ENCODE peak calls at places on chromosomes 11 and 22, in seven cellular contexts. C is upper lobe of right lung, B is lung, K is cardiac muscle cell, I is psoas muscle, F is IMR-90, S is breast epithelium. V is an unnamed sample.

GRCh38 chr22:50326959-50327710 is at the start of gene DENND6B:
- DNase-seq in C (peak; percentile 92), B (peak; percentile 77), K (peak; percentile 89), I (peak; percentile 91), F (peak; percentile 69), S (peak; percentile 69), V (peak; percentile 49)

GRCh38 chr22:44171486-44172076 is 9.1 kb upstream of the PARVG start:
- DNase-seq in C (peak; percentile 56), B (no peak), K (no peak), I (peak; percentile 26), F (no peak), S (no peak), V (no peak)

GRCh38 chr22:24868979-24869378 is 63.0 kb downstream of the SGSM1 start:
- DNase-seq in C (no peak), B (no peak), K (no peak), I (no peak), F (no peak), S (no peak), V (no peak)

GRCh38 chr11:119892311-119892808 is 163.4 kb upstream of the NECTIN1 start:
- DNase-seq in C (no peak), B (no peak), K (no peak), I (no peak), F (no peak), S (no peak), V (no peak)

GRCh38 chr11:121012091-121012490 is 11.8 kb upstream of the TBCEL start:
- DNase-seq in C (no peak), B (no peak), K (no peak), I (no peak), F (no peak), S (no peak), V (no peak)

GRCh38 chr11:31805629-31806185 is 5.4 kb downstream of the PAX6 start:
- DNase-seq in C (no peak), B (no peak), K (no peak), I (no peak), F (no peak), S (no peak), V (no peak)

GRCh38 chr11:12253843-12254281 is 123.5 kb upstream of the PARVA start:
- DNase-seq in C (no peak), B (no peak), K (no peak), I (no peak), F (no peak), S (no peak), V (no peak)

GRCh38 chr11:69918938-69919650 is 99.9 kb upstream of the FGF3 start:
- DNase-seq in C (peak; percentile 88), B (peak; percentile 73), K (peak; percentile 77), I (peak; percentile 88), F (peak; percentile 57), S (peak; percentile 78), V (peak; percentile 33)

GRCh38 chr11:111402411-111402810 is 23.3 kb upstream of the POU2AF1 start:
- DNase-seq in C (no peak), B (no peak), K (no peak), I (no peak), F (no peak), S (peak; percentile 42), V (no peak)

GRCh38 chr11:111001091-111001430 is 244.5 kb upstream of the POU2AF2 start:
- DNase-seq in C (no peak), B (no peak), K (no peak), I (no peak), F (peak; percentile 14), S (no peak), V (no peak)

GRCh38 chr11:72058416-72059034 is 21.8 kb downstream of the NUMA1 start:
- DNase-seq in C (no peak), B (no peak), K (no peak), I (peak; percentile 59), F (peak; percentile 89), S (no peak), V (peak; percentile 46)

GRCh38 chr11:62547691-62548281 is 1.2 kb upstream of the AHNAK start:
- DNase-seq in C (no peak), B (no peak), K (no peak), I (peak; percentile 92), F (no peak), S (peak; percentile 89), V (peak; percentile 92)

GRCh38 chr11:88179966-88180629 is 4.9 kb upstream of the RAB38 start:
- DNase-seq in C (no peak), B (no peak), K (peak; percentile 49), I (no peak), F (peak; percentile 13), S (no peak), V (no peak)

GRCh38 chr11:111528557-111528956 is 12.0 kb upstream of the LAYN start:
- DNase-seq in C (no peak), B (no peak), K (no peak), I (no peak), F (peak; percentile 24), S (no peak), V (no peak)

GRCh38 chr11:108131993-108132392 is 10.6 kb downstream of the ACAT1 start:
- DNase-seq in C (no peak), B (no peak), K (no peak), I (no peak), F (peak; percentile 8), S (no peak), V (no peak)

GRCh38 chr11:114348200-114349191 is 51.8 kb downstream of the C11orf71 start:
- DNase-seq in C (no peak), B (peak; percentile 50), K (peak; percentile 84), I (no peak), F (peak; percentile 80), S (no peak), V (no peak)

GRCh38 chr22:48568736-48569330 is 1258.8 kb downstream of the BRD1 start:
- DNase-seq in C (no peak), B (no peak), K (no peak), I (peak; percentile 19), F (no peak), S (no peak), V (no peak)

GRCh38 chr11:65827774-65828156 is 6.0 kb upstream of the SNX32 start:
- DNase-seq in C (no peak), B (no peak), K (no peak), I (no peak), F (peak; percentile 44), S (no peak), V (no peak)

GRCh38 chr22:45667486-45667885 is 4.1 kb upstream of the ATXN10 start:
- DNase-seq in C (no peak), B (no peak), K (no peak), I (no peak), F (no peak), S (no peak), V (no peak)

GRCh38 chr11:104798794-104799193 is 99.5 kb downstream of the CASP12 start:
- DNase-seq in C (no peak), B (no peak), K (no peak), I (no peak), F (no peak), S (no peak), V (no peak)

GRCh38 chr11:67268036-67268683 is 1.9 kb downstream of the GRK2 start:
- DNase-seq in C (peak; percentile 67), B (no peak), K (no peak), I (peak; percentile 57), F (no peak), S (no peak), V (no peak)

GRCh38 chr11:67270256-67271211 is 4.3 kb downstream of the GRK2 start:
- DNase-seq in C (peak; percentile 67), B (no peak), K (peak; percentile 47), I (peak; percentile 73), F (no peak), S (no peak), V (no peak)

GRCh38 chr11:67268684-67269268 is 2.5 kb downstream of the GRK2 start:
- DNase-seq in C (peak; percentile 63), B (no peak), K (no peak), I (peak; percentile 41), F (no peak), S (no peak), V (no peak)

GRCh38 chr11:67271212-67271547 is 4.9 kb downstream of the GRK2 start:
- DNase-seq in C (no peak), B (no peak), K (no peak), I (no peak), F (no peak), S (no peak), V (no peak)

DNA sequence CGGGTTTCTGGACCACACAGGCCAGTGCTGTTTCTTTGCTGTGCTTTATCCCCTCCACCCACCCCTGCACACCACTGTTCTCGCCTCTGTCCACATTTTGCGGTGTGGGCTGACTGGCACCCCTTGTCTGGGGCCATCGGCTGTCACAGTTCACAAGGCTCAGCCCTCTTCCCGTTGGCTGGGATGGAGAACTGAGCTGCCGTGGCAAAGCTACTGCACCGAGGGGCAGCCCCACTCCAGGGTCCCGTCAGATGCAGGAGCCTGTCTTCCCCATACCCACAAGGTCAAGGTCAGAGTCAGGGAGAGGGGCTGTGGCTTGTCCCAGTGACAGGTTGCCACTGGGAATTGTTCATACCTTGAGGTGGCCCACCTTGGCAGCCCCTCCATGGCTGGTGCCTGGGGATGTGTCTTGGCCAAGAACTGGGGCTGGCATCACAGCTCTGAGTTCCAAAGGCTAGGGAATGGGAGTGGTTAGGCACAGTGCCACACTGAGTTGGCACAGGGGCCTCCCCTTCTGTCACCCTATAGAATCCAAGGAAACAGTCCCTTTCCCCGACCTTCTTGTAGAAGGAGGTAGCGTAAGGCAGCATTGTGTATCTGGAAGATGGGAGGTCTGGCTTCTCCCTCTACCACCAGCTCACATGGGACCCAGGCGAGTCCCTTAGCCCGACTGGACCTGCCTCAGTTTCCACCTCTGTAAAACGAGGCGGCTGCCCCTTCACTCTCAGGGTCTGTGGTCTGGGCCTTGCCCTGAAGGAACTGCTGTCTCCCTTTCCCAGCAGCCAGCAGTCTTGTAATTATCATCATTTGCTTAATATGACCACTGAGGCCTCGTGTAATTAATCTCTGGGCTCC is 3.4 kb downstream of the GRK2 start:
- DNase-seq in C (peak; percentile 61), B (no peak), K (no peak), I (peak; percentile 65), F (no peak), S (no peak), V (no peak)
- H3K4me1 ChIP-seq in C (peaks cover 77% of the 10 kb centered on the region), B (peaks cover 51% of the 10 kb centered on the region), K (peaks cover 16% of the 10 kb centered on the region), I (peaks cover 73% of the 10 kb centered on the region), F (peaks cover 35% of the 10 kb centered on the region), S (peaks cover 34% of the 10 kb centered on the region), V (peaks cover 71% of the 10 kb centered on the region)

GRCh38 chr11:68002943-68003845 is 703 bp downstream of the UNC93B1 start:
- DNase-seq in C (peak; percentile 88), B (peak; percentile 59), K (no peak), I (peak; percentile 61), F (no peak), S (no peak), V (no peak)
- H3K4me1 ChIP-seq in C (peaks cover 9% of the 10 kb centered on the region), B (peaks cover 9% of the 10 kb centered on the region), K (no peaks in the 10 kb centered on the region), I (no peaks in the 10 kb centered on the region), F (peaks cover 5% of the 10 kb centered on the region), S (no peaks in the 10 kb centered on the region), V (no peaks in the 10 kb centered on the region)

GRCh38 chr11:57815877-57816276 is 54.3 kb downstream of the CTNND1 start:
- DNase-seq in C (no peak), B (no peak), K (no peak), I (no peak), F (no peak), S (no peak), V (no peak)
- H3K4me1 ChIP-seq in C (no peaks in the 10 kb centered on the region), B (no peaks in the 10 kb centered on the region), K (no peaks in the 10 kb centered on the region), I (no peaks in the 10 kb centered on the region), F (peaks cover 2% of the 10 kb centered on the region), S (no peaks in the 10 kb centered on the region), V (no peaks in the 10 kb centered on the region)

GRCh38 chr11:1830119-1830499 is 4.7 kb upstream of the SYT8 start:
- DNase-seq in C (no peak), B (no peak), K (peak; percentile 21), I (no peak), F (no peak), S (no peak), V (no peak)
- H3K4me1 ChIP-seq in C (peaks cover 34% of the 10 kb centered on the region), B (peaks cover 7% of the 10 kb centered on the region), K (no peaks in the 10 kb centered on the region), I (no peaks in the 10 kb centered on the region), F (peaks cover 15% of the 10 kb centered on the region), S (peaks cover 21% of the 10 kb centered on the region), V (no peaks in the 10 kb centered on the region)

V was measured in gastrocnemius medialis.